ENCODE peak calls at places on chromosomes 1 and 21, in six cellular contexts. A is WTC11, H is AG04449, O is Panc1, I is endodermal cell, F is GM10248. X is an unnamed sample.

GRCh38 chr1:91282695-91283420 is 121.8 kb downstream of the HFM1 start:
- DNase-seq in A (peak), H (peak), O (peak), I (peak), F (peak), X (peak)

GRCh38 chr1:162191396-162192322 is 122.2 kb downstream of the NOS1AP start:
- DNase-seq in A (no peak), H (no peak), O (no peak), I (no peak), F (no peak), X (no peak)

GRCh38 chr1:201468501-201468843 is 516 bp downstream of the PHLDA3 start:
- DNase-seq in A (peak), H (no peak), O (no peak), I (peak), F (peak), X (no peak)

GRCh38 chr1:193799948-193800690 is 613.7 kb upstream of the B3GALT2 start:
- DNase-seq in A (no peak), H (no peak), O (no peak), I (no peak), F (no peak), X (peak)

GRCh38 chr21:45511661-45512431 is 30.4 kb downstream of the SLC19A1 start:
- DNase-seq in A (no peak), H (no peak), O (no peak), I (peak), F (no peak), X (no peak)

GRCh38 chr21:26804895-26805609 is 40.2 kb downstream of the ADAMTS1 start:
- DNase-seq in A (no peak), H (no peak), O (no peak), I (no peak), F (no peak), X (no peak)

GRCh38 chr1:183633676-183634343 is 1.8 kb downstream of the ARPC5 start:
- DNase-seq in A (no peak), H (peak), O (peak), I (no peak), F (peak), X (peak)

GRCh38 chr1:236207121-236207520 is 64.8 kb downstream of the GPR137B start:
- DNase-seq in A (no peak), H (no peak), O (no peak), I (no peak), F (no peak), X (no peak)

GRCh38 chr1:167781558-167781957 is 59.8 kb downstream of the MPZL1 start:
- DNase-seq in A (no peak), H (no peak), O (no peak), I (no peak), F (no peak), X (no peak)

GRCh38 chr1:167782946-167783345 is 61.2 kb downstream of the MPZL1 start:
- DNase-seq in A (no peak), H (no peak), O (no peak), I (no peak), F (no peak), X (no peak)

GRCh38 chr1:167789501-167789900 is 67.7 kb downstream of the MPZL1 start:
- DNase-seq in A (no peak), H (no peak), O (no peak), I (no peak), F (no peak), X (no peak)

GRCh38 chr1:167786502-167786901 is 64.7 kb downstream of the MPZL1 start:
- DNase-seq in A (no peak), H (no peak), O (no peak), I (no peak), F (no peak), X (no peak)

GRCh38 chr1:167784876-167785550 is 63.2 kb downstream of the MPZL1 start:
- DNase-seq in A (no peak), H (no peak), O (no peak), I (no peak), F (no peak), X (no peak)
- TF ChIP-seq CTCF in A (no peak), H (no peak), O (no peak), I (no peak), F (no peak), X (no peak)

GRCh38 chr1:114764689-114765088 is 6.9 kb upstream of the CSDE1 start:
- DNase-seq in A (no peak), H (no peak), O (no peak), I (no peak), F (no peak), X (no peak)
- TF ChIP-seq CTCF in A (no peak), H (no peak), O (no peak), I (peak), F (no peak), X (no peak)

GRCh38 chr1:244010191-244010590 is 40.9 kb upstream of the ZBTB18 start:
- DNase-seq in A (peak), H (no peak), O (no peak), I (peak), F (no peak), X (no peak)
- TF ChIP-seq CTCF in A (no peak), H (peak), O (no peak), I (peak), F (no peak), X (no peak)

GRCh38 chr1:180863158-180863775 is 49.4 kb upstream of the KIAA1614 start:
- DNase-seq in A (no peak), H (no peak), O (peak), I (no peak), F (no peak), X (peak)
- TF ChIP-seq CTCF in A (peak), H (peak), O (peak), I (peak), F (peak), X (peak)

GRCh38 chr1:192506741-192507155 is 68.8 kb upstream of the RGS1 start:
- DNase-seq in A (no peak), H (no peak), O (no peak), I (no peak), F (peak), X (no peak)
- TF ChIP-seq CTCF in A (no peak), H (peak), O (peak), I (peak), F (peak), X (peak)

GRCh38 chr21:41584603-41585176 is 76.7 kb upstream of the TMPRSS2 start:
- DNase-seq in A (no peak), H (no peak), O (no peak), I (peak), F (no peak), X (no peak)

GRCh38 chr21:41589620-41590175 is 81.7 kb upstream of the TMPRSS2 start:
- DNase-seq in A (no peak), H (no peak), O (no peak), I (no peak), F (no peak), X (no peak)

GRCh38 chr21:41585199-41585994 is 77.4 kb upstream of the TMPRSS2 start:
- DNase-seq in A (no peak), H (no peak), O (no peak), I (no peak), F (no peak), X (no peak)

GRCh38 chr21:41593051-41593783 is 85.3 kb upstream of the TMPRSS2 start:
- DNase-seq in A (no peak), H (no peak), O (no peak), I (no peak), F (no peak), X (no peak)

DNA sequence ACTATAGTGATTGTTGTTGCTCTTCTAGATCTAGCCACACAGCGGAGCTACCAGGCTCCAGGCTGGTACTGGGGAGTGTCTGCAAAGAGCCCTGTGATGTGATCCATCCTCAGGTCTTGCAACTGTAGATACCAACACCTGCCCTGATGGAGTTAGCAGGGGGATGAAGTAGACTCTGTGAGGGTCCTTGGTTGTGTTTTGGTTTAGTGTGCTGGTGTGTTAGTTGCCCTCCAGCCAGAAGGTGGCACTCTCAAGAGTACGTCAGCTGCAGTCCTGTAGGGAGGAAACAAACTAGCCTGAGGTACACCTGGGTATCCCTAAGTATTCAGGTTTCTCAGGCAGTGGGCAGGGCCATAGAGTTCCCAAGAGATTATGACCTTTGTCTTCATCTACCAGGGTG is 81.2 kb upstream of the TMPRSS2 start:
- DNase-seq in A (no peak), H (no peak), O (no peak), I (no peak), F (no peak), X (no peak)
- TF ChIP-seq CTCF in A (no peak), H (no peak), O (no peak), I (peak), F (no peak), X (peak)

GRCh38 chr1:245827306-245827705 is 672.5 kb downstream of the KIF26B start:
- DNase-seq in A (no peak), H (no peak), O (no peak), I (no peak), F (no peak), X (no peak)

GRCh38 chr1:245823408-245824147 is 668.8 kb downstream of the KIF26B start:
- DNase-seq in A (no peak), H (peak), O (no peak), I (no peak), F (no peak), X (no peak)

GRCh38 chr1:245829194-245829593 is 674.4 kb downstream of the KIF26B start:
- DNase-seq in A (no peak), H (no peak), O (no peak), I (no peak), F (peak), X (no peak)

GRCh38 chr1:245822997-245823396 is 668.2 kb downstream of the KIF26B start:
- DNase-seq in A (no peak), H (peak), O (peak), I (no peak), F (no peak), X (peak)

DNA sequence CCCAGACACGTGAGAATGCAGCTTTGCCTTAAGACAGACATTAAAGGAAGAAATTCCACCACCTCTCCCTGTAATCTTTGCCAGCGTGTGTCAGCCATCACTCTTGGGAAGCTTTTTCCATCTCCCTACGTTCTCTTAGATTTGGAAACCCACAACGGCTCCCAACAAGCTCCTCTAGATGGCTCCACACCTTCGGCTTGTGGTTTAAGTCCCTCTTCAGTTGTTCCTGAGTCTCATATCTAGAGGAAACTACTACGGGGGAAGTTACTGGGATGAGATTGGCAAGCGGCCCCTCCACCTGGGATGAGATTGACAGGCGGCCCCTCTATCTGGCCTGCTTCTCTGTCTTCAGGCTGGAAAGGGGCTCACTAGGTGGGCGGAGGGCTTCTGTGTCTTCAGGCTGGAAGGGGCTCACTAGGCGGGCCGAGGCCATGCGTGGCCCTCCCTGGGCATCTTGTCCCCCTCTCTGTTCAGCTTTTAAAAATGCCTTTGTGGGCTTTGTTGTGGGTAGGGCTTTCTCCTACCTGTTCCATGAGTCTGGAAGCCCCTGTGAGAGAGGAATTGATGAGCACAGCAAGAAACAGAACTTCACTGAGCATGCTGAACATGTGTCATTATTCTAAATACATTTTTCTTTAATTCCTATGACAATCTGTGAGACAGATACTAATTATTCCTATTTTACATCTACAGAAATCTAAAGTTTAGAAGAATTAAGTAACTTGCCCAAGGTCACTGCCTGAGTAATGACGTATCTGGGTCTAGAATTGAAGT is 670.5 kb downstream of the KIF26B start:
- DNase-seq in A (no peak), H (no peak), O (no peak), I (peak), F (no peak), X (no peak)
- TF ChIP-seq CTCF in A (no peak), H (no peak), O (peak), I (peak), F (no peak), X (no peak)

DNA sequence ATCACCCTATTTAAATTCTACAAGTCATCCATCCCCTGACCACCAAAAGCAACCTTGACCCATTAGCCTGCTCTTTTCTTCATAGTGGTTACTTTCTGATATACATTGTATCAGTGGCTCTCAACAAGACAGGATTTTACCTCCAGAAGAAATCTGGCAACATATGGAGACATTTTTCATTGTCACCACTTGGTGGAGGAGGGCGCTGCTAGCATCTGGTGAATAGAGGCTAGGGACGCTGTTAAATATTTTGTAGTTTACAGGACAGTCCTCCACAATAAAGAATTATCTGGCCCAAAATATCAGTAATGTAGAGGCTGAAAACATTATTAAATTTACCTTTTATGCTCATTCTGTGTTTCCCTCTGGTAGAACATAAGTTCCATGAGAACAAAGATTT is 6.1 kb downstream of the HSPA13 start:
- DNase-seq in A (no peak), H (no peak), O (no peak), I (peak), F (no peak), X (no peak)
- TF ChIP-seq CTCF in A (no peak), H (no peak), O (peak), I (peak), F (no peak), X (no peak)